ENCODE peak calls at places on chromosomes 16 and 17, in five cellular contexts. One of them, this sample, is unnamed.
A peak's percentile ranks its signal among the peaks of the same experiment; 100 is the strongest.

GRCh38 chr16:20313741-20314140 is 13.6 kb downstream of the GP2 start:
- DNase-seq in lower lobe of right lung: no peak
- DNase-seq in HTR-8/SVneo: no peak
- DNase-seq in Kasumi-1: no peak
- DNase-seq in AG04450: no peak
- DNase-seq in this sample: no peak

GRCh38 chr16:20851601-20852000 is 45.3 kb downstream of the REXO5 start:
- DNase-seq in Kasumi-1: no peak
- DNase-seq in lower lobe of right lung: peak; percentile 75
- DNase-seq in HTR-8/SVneo: peak; percentile 47
- DNase-seq in AG04450: peak; percentile 86
- DNase-seq in this sample: peak; percentile 9

GRCh38 chr17:83071966-83072562 is 7.3 kb upstream of the METRNL start:
- DNase-seq in AG04450: no peak
- DNase-seq in lower lobe of right lung: no peak
- DNase-seq in HTR-8/SVneo: no peak
- DNase-seq in Kasumi-1: peak; percentile 85
- DNase-seq in this sample: no peak

GRCh38 chr17:75664099-75664549 is 2.8 kb downstream of the RECQL5 start:
- DNase-seq in AG04450: no peak
- DNase-seq in Kasumi-1: no peak
- DNase-seq in HTR-8/SVneo: no peak
- DNase-seq in lower lobe of right lung: no peak
- DNase-seq in this sample: no peak

GRCh38 chr16:48194828-48195566 is 39.2 kb upstream of the ABCC12 start:
- DNase-seq in AG04450: peak; percentile 7
- DNase-seq in HTR-8/SVneo: peak; percentile 21
- DNase-seq in Kasumi-1: no peak
- DNase-seq in lower lobe of right lung: no peak
- DNase-seq in this sample: no peak

GRCh38 chr17:69084911-69085310 is 24.2 kb upstream of the ABCA9 start:
- DNase-seq in lower lobe of right lung: no peak
- DNase-seq in AG04450: no peak
- DNase-seq in Kasumi-1: peak; percentile 32
- DNase-seq in HTR-8/SVneo: no peak
- DNase-seq in this sample: no peak

GRCh38 chr17:51120357-51120738 is 320 bp downstream of the SPAG9 start:
- DNase-seq in Kasumi-1: peak; percentile 67
- DNase-seq in HTR-8/SVneo: peak; percentile 41
- DNase-seq in AG04450: no peak
- DNase-seq in lower lobe of right lung: no peak
- DNase-seq in this sample: peak; percentile 32

GRCh38 chr17:628507-628941 is 86.1 kb downstream of the VPS53 start:
- DNase-seq in lower lobe of right lung: no peak
- DNase-seq in Kasumi-1: no peak
- DNase-seq in AG04450: no peak
- DNase-seq in HTR-8/SVneo: no peak
- DNase-seq in this sample: no peak

GRCh38 chr17:35082073-35082657 is 18.7 kb upstream of the RFFL start:
- DNase-seq in Kasumi-1: no peak
- DNase-seq in AG04450: peak; percentile 52
- DNase-seq in lower lobe of right lung: no peak
- DNase-seq in HTR-8/SVneo: peak; percentile 30
- DNase-seq in this sample: no peak

GRCh38 chr16:3065069-3065741 is at the start of gene IL32:
- DNase-seq in HTR-8/SVneo: peak; percentile 60
- DNase-seq in lower lobe of right lung: no peak
- DNase-seq in Kasumi-1: no peak
- DNase-seq in AG04450: peak; percentile 36
- DNase-seq in this sample: no peak

GRCh38 chr17:72592967-72593325 is 472.1 kb downstream of the SOX9 start:
- DNase-seq in AG04450: no peak
- DNase-seq in Kasumi-1: no peak
- DNase-seq in HTR-8/SVneo: no peak
- DNase-seq in lower lobe of right lung: no peak
- DNase-seq in this sample: no peak